ENCODE peak calls at places on chromosomes 4 and X, in five cellular contexts. K is NCI-H748 treated with DMSO at 0.1 percent for 48 hours, N is IMR-90, I is NCI-H2171 treated with DMSO at 0.1 percent for 48 hours, O is fibroblast of pulmonary artery. Y is an unnamed sample.

GRCh38 chr4:123345924-123346300 is 50.7 kb upstream of the SPRY1 start:
- DNase-seq in K (no peak), O (no peak), I (no peak), N (no peak), Y (no peak)

GRCh38 chrX:152642931-152643525 is 5.3 kb downstream of the GABRQ start:
- DNase-seq in K (no peak), O (no peak), I (no peak), N (no peak), Y (no peak)

GRCh38 chr4:152104846-152105462 is 344.1 kb upstream of the GATB start:
- DNase-seq in K (no peak), I (no peak), O (no peak), N (no peak), Y (no peak)

GRCh38 chr4:21347142-21347541 is 601.4 kb downstream of the KCNIP4 start:
- DNase-seq in N (no peak), O (no peak), K (no peak), I (no peak), Y (no peak)

GRCh38 chr4:184392748-184393334 is 81.5 kb downstream of the IRF2 start:
- DNase-seq in I (no peak), O (no peak), N (no peak), K (no peak), Y (peak)

GRCh38 chrX:34467437-34467836 is 189.6 kb downstream of the TMEM47 start:
- DNase-seq in I (no peak), O (peak), K (no peak), N (no peak), Y (no peak)

GRCh38 chr4:24973471-24974251 is 57.1 kb downstream of the LGI2 start:
- DNase-seq in K (no peak), O (peak), N (peak), I (no peak), Y (peak)

GRCh38 chrX:15797707-15798106 is 7.4 kb downstream of the ZRSR2 start:
- DNase-seq in K (no peak), O (no peak), I (no peak), N (peak), Y (no peak)

GRCh38 chr4:184402239-184402638 is 72.1 kb downstream of the IRF2 start:
- DNase-seq in K (no peak), N (no peak), I (no peak), O (no peak), Y (no peak)

GRCh38 chr4:89898304-89898716 is 3.7 kb downstream of the MMRN1 start:
- DNase-seq in N (no peak), I (no peak), O (no peak), K (no peak), Y (no peak)

GRCh38 chrX:37779857-37780256 is at the start of gene CYBB:
- DNase-seq in K (no peak), I (no peak), N (no peak), O (no peak), Y (no peak)

GRCh38 chrX:47817421-47817820 is 19.3 kb upstream of the ZNF81 start:
- DNase-seq in N (no peak), K (no peak), I (no peak), O (no peak), Y (no peak)

GRCh38 chr4:127685292-127685691 is 44.9 kb upstream of the SLC25A31 start:
- DNase-seq in I (no peak), O (peak), N (peak), K (no peak), Y (no peak)

GRCh38 chr4:153197301-153197700 is 6.9 kb upstream of the TRIM2 start:
- DNase-seq in N (no peak), O (no peak), K (no peak), I (no peak), Y (no peak)

GRCh38 chr4:101284546-101284945 is 62.8 kb downstream of the PPP3CA start:
- DNase-seq in N (no peak), O (peak), K (no peak), I (no peak), Y (no peak)

GRCh38 chrX:71098302-71098701 is 2.7 kb downstream of the FOXO4 start:
- DNase-seq in N (peak), I (peak), K (no peak), O (peak), Y (no peak)

GRCh38 chr4:168773388-168774195 is 236.5 kb downstream of the CBR4 start:
- DNase-seq in I (no peak), K (no peak), O (no peak), N (no peak), Y (no peak)

GRCh38 chrX:147850875-147851274 is 60.8 kb upstream of the FMR1 start:
- DNase-seq in O (no peak), N (no peak), I (no peak), K (no peak), Y (no peak)

GRCh38 chr4:55028196-55028595 is 97.2 kb downstream of the KDR start:
- DNase-seq in N (no peak), I (no peak), K (no peak), O (no peak), Y (no peak)

GRCh38 chrX:23864719-23865349 is 42.9 kb downstream of the APOO start:
- DNase-seq in K (no peak), O (no peak), I (no peak), N (no peak), Y (no peak)

GRCh38 chr4:163755013-163755412 is 260.5 kb downstream of the TMA16 start:
- DNase-seq in N (peak), O (no peak), I (no peak), K (peak), Y (no peak)

GRCh38 chrX:9333873-9334272 is 131.0 kb upstream of the TBL1X start:
- DNase-seq in K (no peak), O (no peak), N (no peak), I (no peak), Y (no peak)

GRCh38 chrX:66162331-66162822 is 1.7 kb upstream of the HEPH start:
- DNase-seq in I (no peak), K (no peak), N (no peak), O (no peak), Y (no peak)

GRCh38 chr4:40621592-40622512 is 7.8 kb downstream of the RBM47 start:
- DNase-seq in N (peak), O (peak), I (no peak), K (no peak), Y (no peak)

GRCh38 chr4:126859872-126860271 is 772.9 kb upstream of the INTU start:
- DNase-seq in N (no peak), O (no peak), I (no peak), K (no peak), Y (no peak)

GRCh38 chrX:9997524-9997923 is 30.4 kb downstream of the CLDN34 start:
- DNase-seq in O (no peak), I (no peak), K (no peak), N (no peak), Y (no peak)

GRCh38 chr4:94827481-94828110 is 69.8 kb downstream of the BMPR1B start:
- DNase-seq in O (peak), I (no peak), N (peak), K (no peak), Y (no peak)

GRCh38 chr4:173415885-173416658 is 17.2 kb upstream of the SCRG1 start:
- DNase-seq in N (no peak), O (no peak), I (no peak), K (no peak), Y (peak)

GRCh38 chr4:86033171-86033570 is 326.7 kb downstream of the MAPK10 start:
- DNase-seq in N (peak), O (peak), K (no peak), I (no peak), Y (no peak)

GRCh38 chr4:147340547-147341225 is 140.2 kb upstream of the EDNRA start:
- DNase-seq in N (peak), O (peak), K (no peak), I (no peak), Y (no peak)

GRCh38 chr4:82787342-82787741 is 11.3 kb downstream of the SCD5 start:
- DNase-seq in N (no peak), O (no peak), I (no peak), K (no peak), Y (no peak)

GRCh38 chrX:356385-357034 is 30.2 kb downstream of the PPP2R3B start:
- DNase-seq in K (no peak), I (no peak), O (no peak), N (peak), Y (no peak)

GRCh38 chr4:133550436-133550835 is 401.3 kb downstream of the PCDH10 start:
- DNase-seq in K (no peak), N (no peak), O (no peak), I (no peak), Y (no peak)

GRCh38 chr4:101763576-101763975 is 27.0 kb upstream of the BANK1 start:
- DNase-seq in N (no peak), K (no peak), I (no peak), O (no peak), Y (no peak)

Y was measured in substantia nigra.